ENCODE peak calls at places on chromosome 9, in five cellular contexts. One of them, this sample, is unnamed.

GRCh38 chr9:98931543-98931942 is 12.2 kb upstream of the COL15A1 start:
- DNase-seq in aorta: no peak
- DNase-seq in heart right ventricle: no peak
- DNase-seq in left ventricle myocardium inferior: no peak
- DNase-seq in substantia nigra: no peak
- DNase-seq in this sample: no peak

GRCh38 chr9:114671605-114672004 is 10.4 kb downstream of the TEX48 start:
- DNase-seq in left ventricle myocardium inferior: no peak
- DNase-seq in substantia nigra: no peak
- DNase-seq in heart right ventricle: no peak
- DNase-seq in aorta: no peak
- DNase-seq in this sample: no peak

GRCh38 chr9:77819672-77820071 is 171.6 kb upstream of the GNA14 start:
- DNase-seq in substantia nigra: no peak
- DNase-seq in aorta: no peak
- DNase-seq in left ventricle myocardium inferior: no peak
- DNase-seq in heart right ventricle: no peak
- DNase-seq in this sample: no peak

GRCh38 chr9:21336467-21336866 is 1.3 kb upstream of the KLHL9 start:
- DNase-seq in substantia nigra: no peak
- DNase-seq in heart right ventricle: no peak
- DNase-seq in left ventricle myocardium inferior: no peak
- DNase-seq in aorta: no peak
- DNase-seq in this sample: no peak

GRCh38 chr9:121731919-121732318 is 80.5 kb downstream of the DAB2IP start:
- DNase-seq in substantia nigra: no peak
- DNase-seq in heart right ventricle: no peak
- DNase-seq in aorta: no peak
- DNase-seq in left ventricle myocardium inferior: no peak
- DNase-seq in this sample: no peak

GRCh38 chr9:113399646-113400200 is 1.4 kb downstream of the ALAD start:
- DNase-seq in aorta: peak; percentile 47
- DNase-seq in heart right ventricle: no peak
- DNase-seq in left ventricle myocardium inferior: no peak
- DNase-seq in substantia nigra: no peak
- DNase-seq in this sample: no peak

GRCh38 chr9:136769710-136770191 is 5.4 kb upstream of the LCN15 start:
- DNase-seq in substantia nigra: peak; percentile 56
- DNase-seq in left ventricle myocardium inferior: no peak
- DNase-seq in aorta: no peak
- DNase-seq in heart right ventricle: no peak
- DNase-seq in this sample: peak; percentile 2

GRCh38 chr9:92439921-92440750 is 15.9 kb upstream of the OMD start:
- DNase-seq in substantia nigra: no peak
- DNase-seq in heart right ventricle: no peak
- DNase-seq in left ventricle myocardium inferior: no peak
- DNase-seq in aorta: no peak
- DNase-seq in this sample: no peak

GRCh38 chr9:83199240-83199639 is 136.3 kb upstream of the RASEF start:
- DNase-seq in heart right ventricle: no peak
- DNase-seq in aorta: no peak
- DNase-seq in substantia nigra: peak; percentile 32
- DNase-seq in left ventricle myocardium inferior: no peak
- DNase-seq in this sample: no peak

GRCh38 chr9:14186096-14186495 is 127.8 kb downstream of the NFIB start:
- DNase-seq in heart right ventricle: no peak
- DNase-seq in aorta: no peak
- DNase-seq in substantia nigra: no peak
- DNase-seq in left ventricle myocardium inferior: no peak
- DNase-seq in this sample: no peak

GRCh38 chr9:130962418-130963316 is 23.6 kb upstream of the FIBCD1 start:
- DNase-seq in substantia nigra: no peak
- DNase-seq in aorta: peak; percentile 90
- DNase-seq in heart right ventricle: no peak
- DNase-seq in left ventricle myocardium inferior: no peak
- DNase-seq in this sample: no peak

GRCh38 chr9:91211919-91212318 is 149.8 kb downstream of the AUH start:
- DNase-seq in substantia nigra: no peak
- DNase-seq in aorta: no peak
- DNase-seq in heart right ventricle: no peak
- DNase-seq in left ventricle myocardium inferior: no peak
- DNase-seq in this sample: no peak

GRCh38 chr9:111959468-111959941 is 62.9 kb downstream of the UGCG start:
- DNase-seq in left ventricle myocardium inferior: no peak
- DNase-seq in substantia nigra: no peak
- DNase-seq in aorta: no peak
- DNase-seq in heart right ventricle: peak; percentile 13
- DNase-seq in this sample: no peak

GRCh38 chr9:24766081-24766480 is 220.4 kb upstream of the IZUMO3 start:
- DNase-seq in substantia nigra: no peak
- DNase-seq in left ventricle myocardium inferior: no peak
- DNase-seq in aorta: no peak
- DNase-seq in heart right ventricle: no peak
- DNase-seq in this sample: no peak
- H3K27ac ChIP-seq in substantia nigra: no peak overlapping the region
- H3K27ac ChIP-seq in left ventricle myocardium inferior: no peak overlapping the region
- H3K27ac ChIP-seq in aorta: no peak overlapping the region
- H3K27ac ChIP-seq in heart right ventricle: no peak overlapping the region
- H3K27ac ChIP-seq in this sample: no peak overlapping the region

GRCh38 chr9:86562691-86563090 is 208.5 kb upstream of the TUT7 start:
- DNase-seq in left ventricle myocardium inferior: no peak
- DNase-seq in heart right ventricle: no peak
- DNase-seq in substantia nigra: no peak
- DNase-seq in aorta: no peak
- DNase-seq in this sample: no peak
- H3K27ac ChIP-seq in left ventricle myocardium inferior: no peak overlapping the region
- H3K27ac ChIP-seq in heart right ventricle: no peak overlapping the region
- H3K27ac ChIP-seq in substantia nigra: no peak overlapping the region
- H3K27ac ChIP-seq in aorta: no peak overlapping the region
- H3K27ac ChIP-seq in this sample: no peak overlapping the region

DNA sequence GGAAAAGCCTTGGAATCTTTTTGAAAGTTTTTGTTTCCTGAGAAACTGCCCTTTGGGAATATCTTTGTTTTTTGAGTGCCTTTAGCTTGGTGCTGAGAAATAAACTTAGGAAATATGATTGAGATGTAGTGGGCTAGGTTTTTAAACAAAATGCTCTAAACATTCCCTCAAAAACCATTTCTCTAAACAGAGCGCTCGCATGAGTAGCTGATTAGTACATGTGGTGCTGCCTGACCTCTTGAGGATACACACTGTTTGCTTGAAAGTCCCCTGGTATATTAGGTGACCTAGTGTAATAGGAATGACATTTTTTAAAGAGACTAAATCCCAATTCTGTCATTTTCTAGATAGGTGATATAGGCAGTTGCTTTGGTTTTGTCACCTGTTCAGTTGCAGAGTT is 132.3 kb downstream of the ADAMTSL1 start:
- DNase-seq in substantia nigra: no peak
- DNase-seq in left ventricle myocardium inferior: no peak
- DNase-seq in heart right ventricle: no peak
- DNase-seq in aorta: no peak
- DNase-seq in this sample: no peak
- H3K27ac ChIP-seq in substantia nigra: no peak overlapping the region
- H3K27ac ChIP-seq in left ventricle myocardium inferior: peak overlapping the region; percentile 46
- H3K27ac ChIP-seq in heart right ventricle: no peak overlapping the region
- H3K27ac ChIP-seq in aorta: no peak overlapping the region
- H3K27ac ChIP-seq in this sample: no peak overlapping the region

DNA sequence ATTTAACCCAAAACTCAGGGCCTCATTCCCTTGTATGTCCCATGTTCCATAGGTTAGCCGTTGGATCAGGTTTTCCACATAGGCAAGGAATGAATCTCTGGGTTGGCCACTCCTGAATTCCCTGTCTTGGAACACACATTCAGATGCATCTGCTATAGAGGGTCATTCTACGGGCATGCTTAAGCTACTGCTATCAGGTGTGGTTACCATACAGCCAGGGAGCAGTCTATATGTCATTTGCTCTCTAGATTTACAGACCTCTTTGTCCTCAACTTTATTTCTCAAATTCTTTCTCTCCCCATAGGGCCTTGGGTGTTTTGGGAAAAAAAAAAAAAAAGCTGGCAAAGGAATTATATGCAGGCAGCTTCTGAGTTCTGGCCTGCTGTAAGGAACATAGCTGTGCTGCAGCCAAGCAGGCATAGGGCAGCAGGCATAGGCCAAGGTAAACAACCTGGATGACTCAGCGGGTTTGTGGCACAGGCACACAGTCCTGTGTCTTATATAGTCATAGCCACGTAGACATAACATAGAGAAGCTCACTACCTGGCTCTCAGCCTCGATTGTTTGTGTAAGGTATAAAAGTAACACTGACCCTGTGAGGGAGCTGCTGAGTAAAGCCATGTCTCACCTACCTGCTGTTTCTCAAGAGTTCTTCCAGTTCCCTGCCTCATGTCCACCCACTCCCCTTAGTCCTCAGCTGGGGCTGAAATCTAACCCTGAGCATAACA is 141.5 kb downstream of the OSTF1 start:
- DNase-seq in substantia nigra: no peak
- DNase-seq in heart right ventricle: no peak
- DNase-seq in aorta: peak; percentile 83
- DNase-seq in left ventricle myocardium inferior: no peak
- DNase-seq in this sample: no peak
- H3K27ac ChIP-seq in substantia nigra: no peak overlapping the region
- H3K27ac ChIP-seq in heart right ventricle: no peak overlapping the region
- H3K27ac ChIP-seq in aorta: peak overlapping the region; percentile 99
- H3K27ac ChIP-seq in left ventricle myocardium inferior: no peak overlapping the region
- H3K27ac ChIP-seq in this sample: no peak overlapping the region

This sample was measured in caudate nucleus.